ENCODE peak calls at places on chromosome 17, in six cellular contexts. U is thoracic aorta; V is foreskin fibroblast; A is lower lobe of right lung; H is endothelial cell; N is CD8-positive, alpha-beta T cell. Q is an unnamed sample.
A peak's percentile ranks its signal among the peaks of the same experiment; 100 is the strongest.

GRCh38 chr17:15264542-15264941 is 584 bp downstream of the PMP22 start:
- DNase-seq in U (no peak), V (no peak), A (peak; percentile 72), H (no peak), N (no peak), Q (no peak)

GRCh38 chr17:78903101-78903779 is at the start of gene CEP295NL:
- DNase-seq in U (no peak), V (no peak), A (no peak), H (no peak), N (no peak), Q (no peak)

GRCh38 chr17:66507103-66507923 is 204.9 kb downstream of the PRKCA start:
- DNase-seq in U (peak; percentile 6), V (peak; percentile 49), A (no peak), H (no peak), N (no peak), Q (peak; percentile 49)

GRCh38 chr17:79862771-79863440 is 23.7 kb upstream of the CBX4 start:
- DNase-seq in U (no peak), V (no peak), A (peak; percentile 53), H (no peak), N (no peak), Q (no peak)

GRCh38 chr17:81400154-81400938 is 5.1 kb downstream of the BAHCC1 start:
- DNase-seq in U (no peak), V (peak; percentile 53), A (peak; percentile 72), H (no peak), N (no peak), Q (no peak)

GRCh38 chr17:67435122-67435521 is 58.0 kb downstream of the PITPNC1 start:
- DNase-seq in U (no peak), V (no peak), A (no peak), H (no peak), N (peak; percentile 55), Q (no peak)

GRCh38 chr17:78108726-78109488 is 19.6 kb downstream of the TMC6 start:
- DNase-seq in U (no peak), V (no peak), A (no peak), H (no peak), N (no peak), Q (no peak)

GRCh38 chr17:56678249-56679144 is 85.0 kb downstream of the NOG start:
- DNase-seq in U (no peak), V (no peak), A (no peak), H (no peak), N (no peak), Q (no peak)

GRCh38 chr17:7714721-7715594 is 2.6 kb upstream of the DNAH2 start:
- DNase-seq in U (no peak), V (no peak), A (no peak), H (no peak), N (no peak), Q (no peak)

GRCh38 chr17:74335529-74336062 is 9.6 kb downstream of the KIF19 start:
- DNase-seq in U (no peak), V (no peak), A (no peak), H (no peak), N (no peak), Q (no peak)

GRCh38 chr17:6696906-6697305 is 16.3 kb downstream of the SLC13A5 start:
- DNase-seq in U (no peak), V (no peak), A (no peak), H (no peak), N (no peak), Q (no peak)

GRCh38 chr17:2398655-2399571 is 1.9 kb downstream of the MNT start:
- DNase-seq in U (no peak), V (peak; percentile 68), A (peak; percentile 84), H (peak; percentile 52), N (peak; percentile 58), Q (no peak)

GRCh38 chr17:10268005-10268404 is 69.6 kb upstream of the GAS7 start:
- DNase-seq in U (no peak), V (no peak), A (no peak), H (no peak), N (no peak), Q (no peak)

GRCh38 chr17:9622961-9623360 is 22.4 kb upstream of the USP43 start:
- DNase-seq in U (no peak), V (no peak), A (no peak), H (no peak), N (no peak), Q (no peak)

GRCh38 chr17:16371742-16372141 is 9.1 kb upstream of the UBB start:
- DNase-seq in U (no peak), V (peak; percentile 92), A (no peak), H (no peak), N (no peak), Q (peak; percentile 59)

GRCh38 chr17:44960654-44961053 is 7.4 kb downstream of the C1QL1 start:
- DNase-seq in U (no peak), V (no peak), A (peak; percentile 65), H (no peak), N (no peak), Q (no peak)

GRCh38 chr17:39069114-39069756 is 82.2 kb downstream of the PLXDC1 start:
- DNase-seq in U (no peak), V (peak; percentile 31), A (no peak), H (peak; percentile 16), N (peak; percentile 22), Q (no peak)

GRCh38 chr17:5011928-5012327 is 14.2 kb downstream of the KIF1C start:
- DNase-seq in U (no peak), V (peak; percentile 62), A (no peak), H (no peak), N (no peak), Q (no peak)

GRCh38 chr17:17150450-17150804 is 55.7 kb downstream of the PLD6 start:
- DNase-seq in U (no peak), V (no peak), A (no peak), H (no peak), N (no peak), Q (no peak)

GRCh38 chr17:73936908-73937627 is 266.4 kb upstream of the RPL38 start:
- DNase-seq in U (no peak), V (no peak), A (no peak), H (no peak), N (no peak), Q (no peak)

GRCh38 chr17:76561799-76562268 is 22.0 kb downstream of the PRCD start:
- DNase-seq in U (no peak), V (no peak), A (no peak), H (no peak), N (no peak), Q (no peak)

GRCh38 chr17:47733414-47734288 is 615 bp downstream of the TBX21 start:
- DNase-seq in U (no peak), V (no peak), A (no peak), H (no peak), N (peak; percentile 22), Q (no peak)

DNA sequence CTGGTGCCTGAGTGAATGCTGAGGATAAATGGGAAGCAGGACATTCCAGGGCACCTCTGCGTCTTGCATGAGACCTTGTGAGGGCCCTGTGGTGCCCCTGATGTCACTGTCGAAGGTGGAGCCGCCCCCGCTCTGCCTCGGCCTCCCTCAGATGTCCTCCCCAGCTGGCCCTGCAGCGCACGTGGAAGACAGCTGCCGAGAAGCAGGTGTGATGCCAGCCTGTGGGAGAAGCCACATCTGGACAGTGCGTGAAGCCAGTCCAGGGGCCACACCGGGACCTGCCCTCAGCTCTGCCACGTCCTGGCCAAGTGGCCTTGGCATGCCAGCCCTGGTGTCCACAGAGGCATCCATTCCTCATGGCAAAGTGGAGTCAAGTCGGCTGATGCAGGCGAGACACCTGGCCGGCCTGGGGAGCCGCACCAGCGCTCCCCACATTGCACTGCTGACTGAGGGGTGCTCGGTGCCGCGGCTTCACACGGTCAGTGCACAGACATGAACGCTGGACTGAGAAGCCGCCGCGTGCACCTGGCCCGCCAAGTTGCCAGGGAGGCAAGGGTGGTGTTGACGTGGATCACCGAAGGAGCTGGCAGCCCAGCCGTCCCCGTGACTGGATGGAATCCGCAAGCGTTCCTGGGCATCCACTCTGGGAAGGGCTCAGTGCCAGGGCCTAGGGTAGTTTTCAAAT is 21.5 kb upstream of the METRNL start:
- DNase-seq in U (peak; percentile 2), V (no peak), A (no peak), H (no peak), N (no peak), Q (no peak)
- TF ChIP-seq CTCF in U (no peak), V (no peak), A (no peak), H (no peak), N (no peak), Q (no peak)

GRCh38 chr17:20225162-20226115 is 216.3 kb downstream of the SPECC1 start:
- DNase-seq in U (no peak), V (no peak), A (no peak), H (no peak), N (no peak), Q (no peak)

GRCh38 chr17:20226814-20227482 is 217.8 kb downstream of the SPECC1 start:
- DNase-seq in U (peak; percentile 56), V (peak; percentile 50), A (peak; percentile 85), H (peak; percentile 89), N (peak; percentile 83), Q (peak; percentile 61)

GRCh38 chr17:20223808-20224328 is 214.7 kb downstream of the SPECC1 start:
- DNase-seq in U (no peak), V (no peak), A (no peak), H (no peak), N (no peak), Q (no peak)

GRCh38 chr17:20228410-20228809 is 219.3 kb downstream of the SPECC1 start:
- DNase-seq in U (no peak), V (no peak), A (no peak), H (no peak), N (no peak), Q (no peak)

GRCh38 chr17:20224379-20224778 is 215.2 kb downstream of the SPECC1 start:
- DNase-seq in U (no peak), V (no peak), A (no peak), H (no peak), N (no peak), Q (no peak)
- TF ChIP-seq CTCF in U (no peak), V (no peak), A (no peak), H (no peak), N (no peak), Q (no peak)

GRCh38 chr17:28744104-28744801 is 442 bp downstream of the TRAF4 start:
- DNase-seq in U (no peak), V (no peak), A (peak; percentile 72), H (peak; percentile 86), N (peak; percentile 59), Q (no peak)
- TF ChIP-seq CTCF in U (no peak), V (no peak), A (no peak), H (no peak), N (no peak), Q (no peak)

GRCh38 chr17:55053855-55054254 is 85.3 kb downstream of the STXBP4 start:
- DNase-seq in U (no peak), V (no peak), A (no peak), H (no peak), N (no peak), Q (no peak)
- TF ChIP-seq CTCF in U (peak; percentile 17), V (peak; percentile 18), A (peak; percentile 30), H (peak; percentile 52), N (no peak), Q (peak; percentile 45)

DNA sequence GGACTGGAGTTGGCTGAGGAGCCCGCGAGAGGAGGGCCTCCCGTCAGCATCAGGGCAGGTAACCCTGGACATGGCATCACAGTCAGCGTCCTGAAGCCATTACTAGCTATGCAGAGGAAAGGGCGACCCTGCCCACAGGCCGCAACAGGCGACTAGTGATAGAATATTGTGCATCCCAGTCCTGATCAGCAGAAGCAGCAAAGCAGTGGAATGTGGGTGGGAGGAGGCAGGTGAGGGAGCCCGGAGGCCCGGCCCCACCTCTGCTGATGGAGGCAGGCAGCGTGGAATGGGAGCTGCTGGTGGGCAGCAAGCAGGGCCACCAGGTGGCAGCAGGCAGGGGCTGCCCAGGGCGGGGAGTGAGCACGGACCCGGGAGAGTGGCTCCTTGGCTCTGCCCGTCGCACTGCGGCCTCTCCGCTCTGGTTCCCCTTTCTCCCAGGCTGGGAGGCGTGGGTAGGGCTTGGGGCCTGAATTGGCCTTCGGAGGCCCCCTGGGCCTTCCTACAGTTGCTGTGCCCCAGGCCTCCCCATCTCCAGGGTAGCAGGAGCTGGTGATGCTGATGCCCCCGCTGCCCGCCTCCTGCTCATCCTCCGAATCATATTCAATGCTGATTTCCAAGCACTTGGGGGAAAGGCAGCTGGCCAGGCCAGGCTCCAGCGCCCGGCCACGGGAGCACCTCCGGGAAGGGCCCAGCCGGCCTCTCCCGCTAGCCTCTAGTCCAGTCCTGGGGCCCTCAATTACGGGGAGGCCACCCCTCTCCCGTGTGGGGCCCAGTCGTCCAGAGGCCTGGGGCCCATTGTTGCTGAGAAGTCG is 20.2 kb downstream of the TSPOAP1 start:
- DNase-seq in U (no peak), V (no peak), A (no peak), H (peak; percentile 68), N (no peak), Q (no peak)
- TF ChIP-seq CTCF in U (no peak), V (peak; percentile 14), A (peak; percentile 24), H (peak; percentile 48), N (no peak), Q (no peak)

Q was measured in AG09319.